ENCODE peak calls at places on chromosome 19, in seven cellular contexts. F is mesendoderm, Y is H9, I is neuronal stem cell, G is mesenchymal stem cell, J is H1, Z is trophoblast cell. P is an unnamed sample. For H3K79me1, the result is how much of the 10 kb centered on the place peaks cover.

GRCh38 chr19:40223135-40223822 is 3.2 kb downstream of the CCNP start:
- DNase-seq in F (peak), Y (peak), I (no peak), G (no peak), J (peak), Z (peak), P (no peak)

GRCh38 chr19:38417146-38417543 is 8.9 kb downstream of the RASGRP4 start:
- DNase-seq in F (no peak), Y (no peak), I (no peak), G (no peak), J (no peak), Z (no peak), P (no peak)

GRCh38 chr19:6773323-6773931 is 919 bp downstream of the VAV1 start:
- DNase-seq in F (no peak), Y (peak), I (no peak), G (no peak), J (no peak), Z (no peak), P (no peak)

GRCh38 chr19:44476559-44477408 is 23.5 kb downstream of the ZNF180 start:
- DNase-seq in F (peak), Y (no peak), I (no peak), G (peak), J (no peak), Z (no peak), P (peak)

GRCh38 chr19:40143612-40144011 is 47.6 kb upstream of the MAP3K10 start:
- DNase-seq in F (no peak), Y (no peak), I (no peak), G (no peak), J (no peak), Z (no peak), P (no peak)

GRCh38 chr19:34482380-34483250 is 1.1 kb downstream of the WTIP start:
- DNase-seq in F (peak), Y (no peak), I (no peak), G (peak), J (peak), Z (no peak), P (peak)

GRCh38 chr19:13764821-13765394 is 586 bp downstream of the MRI1 start:
- DNase-seq in F (no peak), Y (no peak), I (no peak), G (peak), J (peak), Z (no peak), P (no peak)

GRCh38 chr19:5691205-5691929 is 1.3 kb downstream of the RPL36 start:
- DNase-seq in F (no peak), Y (peak), I (no peak), G (peak), J (no peak), Z (no peak), P (peak)

GRCh38 chr19:4288091-4288777 is 9.2 kb downstream of the SHD start:
- DNase-seq in F (peak), Y (peak), I (no peak), G (no peak), J (no peak), Z (no peak), P (no peak)

DNA sequence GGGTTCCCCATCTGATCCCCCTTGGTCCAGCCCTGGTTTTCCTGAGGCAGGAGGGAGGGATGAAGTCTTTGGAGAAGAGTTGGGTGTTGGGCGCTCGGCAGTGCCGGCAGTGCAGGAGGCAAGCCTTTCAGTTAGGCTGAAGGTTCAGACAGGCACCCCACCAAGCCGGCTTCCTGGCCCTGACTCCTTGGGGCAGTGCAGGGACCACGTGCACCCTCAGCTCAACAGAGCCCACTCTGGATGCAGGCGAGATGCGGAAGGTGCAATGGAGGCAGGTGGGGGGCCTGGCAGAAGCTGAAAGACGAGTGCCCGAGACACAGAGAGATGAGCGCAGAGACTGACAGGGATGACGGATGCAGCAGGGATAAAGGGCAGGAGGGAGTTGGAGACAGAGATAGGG is 11.1 kb downstream of the MAMSTR start:
- DNase-seq in F (no peak), Y (peak), I (no peak), G (no peak), J (peak), Z (no peak), P (no peak)
- H3K79me1 ChIP-seq in F (under half), Y (under half), I (under half), G (under half), J (under half), Z (under half), P (under half)

GRCh38 chr19:10908380-10908960 is 20.0 kb downstream of the YIPF2 start:
- DNase-seq in F (no peak), Y (peak), I (no peak), G (no peak), J (no peak), Z (no peak), P (no peak)

GRCh38 chr19:10913716-10914340 is 14.6 kb downstream of the YIPF2 start:
- DNase-seq in F (no peak), Y (peak), I (no peak), G (no peak), J (no peak), Z (peak), P (no peak)

GRCh38 chr19:10915511-10916091 is 12.8 kb downstream of the YIPF2 start:
- DNase-seq in F (no peak), Y (peak), I (no peak), G (peak), J (no peak), Z (peak), P (peak)

GRCh38 chr19:10912619-10913018 is 15.8 kb downstream of the YIPF2 start:
- DNase-seq in F (no peak), Y (peak), I (no peak), G (no peak), J (no peak), Z (no peak), P (no peak)

DNA sequence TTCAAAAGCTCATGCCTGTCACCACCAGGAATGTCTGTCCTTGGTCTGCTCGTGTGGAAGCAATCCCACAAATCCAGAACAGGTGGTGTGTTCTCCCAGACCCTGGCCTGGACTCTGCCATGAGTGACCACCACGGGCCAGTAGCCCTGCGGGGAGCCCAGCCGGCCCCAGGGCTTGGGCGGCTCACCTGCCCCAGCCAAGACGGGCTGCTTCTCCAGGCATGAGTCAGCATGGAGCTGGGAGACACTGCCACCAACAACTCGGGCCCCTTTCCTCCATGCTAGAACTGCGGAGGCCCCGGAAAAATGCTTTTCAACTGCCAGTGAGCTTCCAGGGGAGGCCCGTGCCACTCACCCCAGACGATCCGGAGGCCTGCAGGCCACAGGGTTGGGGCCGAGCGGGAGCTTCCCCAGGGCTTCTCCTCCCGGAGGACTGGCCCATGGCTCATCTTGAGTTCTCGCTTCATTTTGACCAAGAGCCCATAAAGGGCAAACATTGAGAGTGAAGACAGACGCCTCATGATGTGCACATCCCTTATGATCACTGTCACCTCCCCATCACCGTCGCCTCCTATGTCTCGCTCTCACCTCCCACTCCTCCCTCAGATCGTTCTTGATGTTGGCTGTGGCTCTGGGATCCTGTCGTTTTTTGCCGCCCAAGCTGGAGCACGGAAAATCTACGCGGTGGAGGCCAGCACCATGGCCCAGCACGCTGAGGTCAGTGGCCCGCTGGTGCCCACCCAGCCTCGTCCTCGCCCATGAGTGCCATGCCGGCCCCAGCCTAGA is 16.7 kb downstream of the YIPF2 start:
- DNase-seq in F (no peak), Y (peak), I (no peak), G (no peak), J (no peak), Z (peak), P (no peak)
- H2BK120ac ChIP-seq in F (no peak), Y (no peak), I (no peak), G (no peak), J (no peak), Z (peak), P (no peak)

DNA sequence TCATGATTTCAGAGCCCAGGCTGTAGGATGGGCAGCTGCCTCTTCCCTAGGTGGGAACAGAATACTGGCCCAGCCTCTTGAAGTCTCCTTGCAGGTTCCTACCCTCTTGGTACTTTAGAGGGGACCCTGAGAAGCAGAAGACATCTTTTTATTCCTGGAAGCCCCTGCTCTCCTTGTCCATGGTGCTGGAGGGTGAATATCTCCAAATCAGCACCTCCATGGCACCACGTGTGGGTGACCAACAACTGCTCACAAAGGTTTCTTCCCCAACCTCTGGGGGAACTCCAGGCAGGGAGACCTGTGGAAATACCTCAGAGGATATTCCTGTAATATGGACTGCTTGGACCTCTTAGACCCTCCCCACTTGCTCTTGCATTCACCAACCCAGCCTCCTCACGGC is 48.1 kb upstream of the TSHZ3 start:
- DNase-seq in F (no peak), Y (no peak), I (no peak), G (no peak), J (no peak), Z (no peak), P (no peak)
- H3K79me1 ChIP-seq in F (under half), Y (under half), I (under half), G (under half), J (under half), Z (under half), P (under half)

GRCh38 chr19:18896421-18896841 is 473 bp upstream of the CERS1 start:
- DNase-seq in F (no peak), Y (no peak), I (no peak), G (no peak), J (peak), Z (no peak), P (no peak)
- H2BK120ac ChIP-seq in F (no peak), Y (no peak), I (peak), G (no peak), J (no peak), Z (no peak), P (no peak)